ENCODE peak calls at places on chromosomes 13 and 19, in four cellular contexts. Y, F, B and Q are unnamed samples. For H3K9me3, the result is how much of the 10 kb centered on the place peaks cover.

GRCh38 chr19:46963093-46963734 is 56.4 kb upstream of the NPAS1 start:
- DNase-seq in B (peak), Y (no peak), F (no peak), Q (no peak)

GRCh38 chr19:46907880-46908279 is 47.1 kb downstream of the ARHGAP35 start:
- DNase-seq in B (no peak), F (no peak), Y (no peak), Q (no peak)

GRCh38 chr19:32877977-32878745 is 8.6 kb upstream of the SLC7A9 start:
- DNase-seq in B (no peak), F (peak), Y (no peak), Q (no peak)

GRCh38 chr19:1651548-1652394 is 644 bp downstream of the TCF3 start:
- DNase-seq in B (peak), F (peak), Y (no peak), Q (peak)

GRCh38 chr19:5112681-5113080 is 143.8 kb downstream of the KDM4B start:
- DNase-seq in Y (no peak), B (no peak), F (peak), Q (no peak)

GRCh38 chr13:60627071-60627686 is 230.2 kb downstream of the TDRD3 start:
- DNase-seq in Y (no peak), F (no peak), B (peak), Q (no peak)

GRCh38 chr19:41422955-41423354 is 4.2 kb downstream of the B3GNT8 start:
- DNase-seq in F (peak), Y (no peak), B (no peak), Q (no peak)

GRCh38 chr13:38262211-38262610 is 87.4 kb upstream of the UFM1 start:
- DNase-seq in B (no peak), Y (no peak), F (no peak), Q (no peak)

GRCh38 chr13:71169125-71169524 is 697.9 kb downstream of the DACH1 start:
- DNase-seq in Y (no peak), F (no peak), B (no peak), Q (no peak)

GRCh38 chr13:109095126-109095525 is 465.7 kb downstream of the MYO16 start:
- DNase-seq in B (no peak), F (no peak), Y (no peak), Q (no peak)

GRCh38 chr13:30829145-30829544 is 76.9 kb upstream of the MEDAG start:
- DNase-seq in Y (no peak), B (peak), F (no peak), Q (no peak)

GRCh38 chr13:24272452-24273161 is 36.8 kb upstream of the C1QTNF9 start:
- DNase-seq in F (no peak), Y (no peak), B (no peak), Q (no peak)

GRCh38 chr19:1057185-1057857 is 9.6 kb upstream of the ARHGAP45 start:
- DNase-seq in B (peak), Y (no peak), F (no peak), Q (no peak)

GRCh38 chr13:113095146-113096051 is 10.2 kb upstream of the F7 start:
- DNase-seq in Y (no peak), F (peak), B (no peak), Q (no peak)

GRCh38 chr19:47415953-47416666 is 3.2 kb downstream of the MEIS3 start:
- DNase-seq in B (no peak), Y (no peak), F (no peak), Q (no peak)

GRCh38 chr19:13051581-13052165 is 51.0 kb downstream of the LYL1 start:
- DNase-seq in F (peak), Y (peak), B (peak), Q (peak)

GRCh38 chr13:75760182-75760981 is 124.3 kb downstream of the LMO7 start:
- DNase-seq in F (no peak), Y (peak), B (peak), Q (peak)

GRCh38 chr13:39245688-39246087 is 207.4 kb downstream of the NHLRC3 start:
- DNase-seq in Y (no peak), F (no peak), B (no peak), Q (no peak)

GRCh38 chr13:79442706-79443105 is 36.7 kb upstream of the RBM26 start:
- DNase-seq in Y (no peak), F (no peak), B (no peak), Q (no peak)

GRCh38 chr13:40682449-40683240 is 16.2 kb upstream of the FOXO1 start:
- DNase-seq in F (no peak), B (peak), Y (no peak), Q (no peak)

GRCh38 chr13:63381078-63381859 is 1965.6 kb upstream of the PCDH20 start:
- DNase-seq in F (no peak), B (peak), Y (no peak), Q (no peak)

GRCh38 chr13:98447881-98448641 is 128.8 kb downstream of the STK24 start:
- DNase-seq in F (no peak), B (peak), Y (peak), Q (no peak)

GRCh38 chr19:18415177-18415867 is 3.9 kb upstream of the SSBP4 start:
- DNase-seq in Y (no peak), F (peak), B (peak), Q (peak)

GRCh38 chr13:112444001-112444311 is 67.8 kb downstream of the SPACA7 start:
- DNase-seq in Y (peak), F (peak), B (peak), Q (peak)

GRCh38 chr13:64278493-64278892 is 2862.8 kb upstream of the PCDH20 start:
- DNase-seq in B (peak), Y (no peak), F (no peak), Q (no peak)

GRCh38 chr19:2168619-2169424 is 5.1 kb downstream of the DOT1L start:
- DNase-seq in F (peak), Y (peak), B (peak), Q (peak)

GRCh38 chr13:112894673-112895481 is 74.1 kb upstream of the MCF2L start:
- DNase-seq in Y (no peak), F (peak), B (no peak), Q (no peak)

GRCh38 chr19:55704494-55705245 is 29.6 kb downstream of the EPN1 start:
- DNase-seq in F (no peak), Y (no peak), B (no peak), Q (no peak)

GRCh38 chr13:114258589-114258988 is 22.8 kb upstream of the UPF3A start:
- DNase-seq in F (no peak), B (no peak), Y (peak), Q (peak)

GRCh38 chr13:60369242-60369641 is 27.8 kb upstream of the TDRD3 start:
- DNase-seq in Y (no peak), F (no peak), B (no peak), Q (no peak)

GRCh38 chr19:36579255-36579654 is 6.2 kb upstream of the ZNF529 start:
- DNase-seq in F (no peak), Y (no peak), B (no peak), Q (no peak)

GRCh38 chr13:58081301-58081820 is 449.8 kb downstream of the PCDH17 start:
- DNase-seq in F (no peak), B (no peak), Y (no peak), Q (no peak)

GRCh38 chr13:33015275-33015674 is 948 bp upstream of the KL start:
- DNase-seq in B (no peak), Y (no peak), F (no peak), Q (no peak)

GRCh38 chr19:10587839-10588150 is 683 bp upstream of the AP1M2 start:
- DNase-seq in F (no peak), Y (no peak), B (no peak), Q (no peak)

GRCh38 chr19:10583021-10583776 is 3.9 kb downstream of the AP1M2 start:
- DNase-seq in B (no peak), F (no peak), Y (no peak), Q (no peak)

GRCh38 chr19:10593148-10593547 is 6.0 kb upstream of the AP1M2 start:
- DNase-seq in F (no peak), B (no peak), Y (no peak), Q (no peak)

GRCh38 chr19:10586396-10586795 is 716 bp downstream of the AP1M2 start:
- DNase-seq in Y (no peak), B (no peak), F (no peak), Q (no peak)

GRCh38 chr19:10587022-10587838 is at the start of gene AP1M2:
- DNase-seq in B (no peak), Y (no peak), F (peak), Q (peak)
- TF ChIP-seq CTCF in B (no peak), Y (no peak), F (no peak), Q (no peak)

DNA sequence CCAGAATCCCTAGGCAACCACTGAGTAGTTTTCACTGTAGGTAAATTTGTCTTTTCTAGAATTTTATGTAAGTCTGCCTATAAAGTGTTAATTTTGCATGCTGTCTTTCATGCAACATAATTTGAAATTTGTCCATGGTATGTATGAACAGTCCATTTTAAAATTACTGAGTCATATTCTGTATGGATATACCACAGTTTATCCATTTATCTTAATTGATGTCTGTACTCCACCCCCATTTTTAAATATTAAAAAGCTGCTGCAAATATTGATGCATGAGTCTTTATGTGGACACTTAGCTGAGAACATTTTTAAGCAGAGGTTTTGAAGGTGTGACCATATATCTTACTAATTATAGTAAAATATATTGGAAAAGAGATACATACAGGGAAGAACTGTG is 9.0 kb downstream of the ZNF134 start:
- DNase-seq in Y (no peak), B (no peak), F (no peak), Q (no peak)
- H3K9me3 ChIP-seq in Y (under half), B (under half), F (half or more), Q (half or more)

GRCh38 chr13:37134411-37135041 is 29.1 kb upstream of the CSNK1A1L start:
- DNase-seq in Y (no peak), B (peak), F (no peak), Q (no peak)

GRCh38 chr13:37138169-37138568 is 32.7 kb upstream of the CSNK1A1L start:
- DNase-seq in Y (no peak), B (no peak), F (no peak), Q (no peak)

GRCh38 chr13:37138917-37139316 is 33.5 kb upstream of the CSNK1A1L start:
- DNase-seq in B (no peak), F (no peak), Y (no peak), Q (no peak)

GRCh38 chr13:37136187-37136586 is 30.7 kb upstream of the CSNK1A1L start:
- DNase-seq in F (no peak), Y (no peak), B (peak), Q (no peak)

DNA sequence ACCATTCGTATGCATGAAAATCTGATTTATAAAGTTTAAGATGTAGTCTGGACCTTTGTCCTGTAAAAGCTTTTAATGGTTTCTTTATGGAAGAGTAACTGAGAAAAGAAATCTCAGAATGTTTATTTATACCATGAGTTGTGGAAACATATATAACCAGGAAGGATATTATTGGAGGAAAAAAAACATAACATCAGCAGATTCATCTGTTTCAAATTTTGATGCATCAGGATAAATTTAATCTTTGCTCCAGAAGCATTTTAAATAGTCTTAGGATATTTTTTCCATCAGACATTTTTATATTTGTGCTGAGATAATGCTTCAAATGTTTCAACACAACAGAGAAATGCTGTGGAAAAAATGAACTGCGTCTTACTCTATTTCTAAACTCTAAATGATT is 31.2 kb upstream of the CSNK1A1L start:
- DNase-seq in B (no peak), F (no peak), Y (no peak), Q (no peak)
- TF ChIP-seq POLR2AphosphoS5 in B (no peak), F (no peak), Y (no peak), Q (no peak)

GRCh38 chr13:91493442-91493841 is 95.0 kb downstream of the GPC5 start:
- DNase-seq in Y (no peak), B (no peak), F (no peak), Q (no peak)
- TF ChIP-seq CTCF in Y (no peak), B (no peak), F (no peak), Q (no peak)

DNA sequence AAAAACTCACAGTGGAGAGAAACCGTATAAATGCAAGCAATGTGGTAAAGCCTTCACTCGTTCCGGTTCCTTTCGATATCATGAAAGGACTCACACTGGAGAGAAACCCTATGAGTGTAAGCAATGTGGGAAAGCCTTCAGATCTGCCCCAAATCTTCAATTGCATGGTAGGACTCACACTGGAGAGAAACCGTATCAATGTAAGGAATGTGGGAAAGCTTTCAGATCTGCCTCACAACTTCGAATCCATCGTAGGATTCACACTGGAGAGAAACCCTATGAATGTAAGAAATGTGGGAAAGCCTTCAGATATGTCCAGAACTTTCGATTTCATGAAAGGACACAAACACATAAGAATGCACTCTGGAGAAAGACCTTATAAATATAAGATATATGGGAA is 19.4 kb upstream of the ZNF69 start:
- DNase-seq in Y (no peak), B (no peak), F (no peak), Q (no peak)
- H3K9me3 ChIP-seq in Y (under half), B (under half), F (half or more), Q (half or more)

DNA sequence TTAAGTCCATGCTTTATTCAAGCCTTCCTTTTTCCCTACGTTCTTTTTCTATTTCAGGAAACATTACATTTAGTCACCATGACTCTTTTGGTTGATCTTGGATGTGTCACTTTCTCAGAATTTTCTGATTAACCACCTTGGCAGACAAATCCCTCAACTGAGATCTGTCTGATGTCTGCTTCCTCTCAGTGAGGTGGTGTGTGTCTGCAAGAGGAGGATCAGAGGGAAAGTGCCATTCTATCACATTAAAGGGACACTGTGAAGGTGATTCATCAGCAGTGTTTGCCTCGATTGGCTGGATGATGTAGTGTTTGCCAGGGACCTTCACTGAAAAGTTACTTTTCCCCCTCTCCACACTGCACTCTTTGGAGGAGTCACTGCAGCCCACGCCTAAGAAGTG is 3.0 kb upstream of the CCNP start:
- DNase-seq in F (no peak), B (no peak), Y (no peak), Q (no peak)
- TF ChIP-seq POLR2AphosphoS5 in F (no peak), B (no peak), Y (no peak), Q (no peak)

DNA sequence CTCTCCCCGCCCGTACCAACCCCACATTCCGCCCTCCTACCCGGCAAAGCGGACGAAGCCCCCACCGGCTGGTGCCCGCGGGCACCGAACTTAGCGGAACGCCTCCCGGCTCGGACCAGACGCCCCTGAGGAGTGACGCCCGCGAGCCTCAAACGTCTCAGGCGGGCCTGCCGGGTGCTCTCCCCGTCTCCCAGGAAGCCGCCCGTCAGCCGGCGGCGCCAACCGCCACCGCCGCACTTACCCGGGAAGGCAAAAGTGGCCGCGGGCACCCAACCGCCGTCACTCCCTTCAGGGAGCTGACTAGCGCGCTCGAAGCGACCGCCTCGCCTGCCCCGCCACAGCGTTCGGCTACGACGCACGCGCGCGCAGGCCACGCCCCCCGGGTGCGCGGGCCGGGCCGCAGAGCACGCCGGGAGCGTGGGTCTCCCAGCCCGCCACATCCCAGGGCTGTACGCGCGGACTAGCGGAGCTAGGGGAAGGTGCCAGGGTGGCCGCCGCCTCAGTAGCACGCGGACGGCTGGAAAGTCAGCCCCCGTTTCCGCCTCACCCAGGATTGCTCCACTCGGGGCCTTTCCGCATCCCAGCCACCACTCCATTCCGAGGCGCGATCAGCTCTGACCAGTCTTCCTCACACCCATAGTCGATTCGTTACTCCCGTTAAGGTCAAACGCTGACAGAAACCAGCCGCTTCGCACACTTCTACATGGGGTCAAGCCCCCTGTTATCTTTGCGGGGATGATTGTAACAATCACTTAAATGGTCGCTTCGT is at the start of gene TEX30:
- DNase-seq in Y (peak), F (peak), B (peak), Q (peak)
- TF ChIP-seq CTCF in Y (no peak), F (no peak), B (no peak), Q (no peak)